ENCODE peak calls at places on chromosomes 4 and X, in eight cellular contexts. W is psoas muscle, G is upper lobe of right lung, B is A549, O is suprapubic skin, A is tibial nerve, C is choroid plexus epithelial cell, X is nephron progenitor cell. U is an unnamed sample.

GRCh38 chrX:9272166-9272565 is 192.7 kb upstream of the TBL1X start:
- DNase-seq in G (no peak), C (no peak), O (no peak), B (no peak), W (no peak), X (no peak), A (no peak), U (no peak)

GRCh38 chr4:108693819-108694218 is 43.4 kb downstream of the OSTC start:
- DNase-seq in G (no peak), O (no peak), W (no peak), C (peak), X (no peak), B (no peak), A (no peak), U (no peak)

GRCh38 chrX:48046846-48047245 is 24.6 kb downstream of the ZNF630 start:
- DNase-seq in C (no peak), W (no peak), X (no peak), A (no peak), O (no peak), G (no peak), B (no peak), U (no peak)

GRCh38 chr4:153757407-153757806 is 2.4 kb downstream of the RNF175 start:
- DNase-seq in W (no peak), A (no peak), C (peak), B (no peak), G (no peak), O (no peak), X (no peak), U (no peak)

GRCh38 chrX:16743604-16744325 is 24.4 kb downstream of the SYAP1 start:
- DNase-seq in G (no peak), A (no peak), W (no peak), O (no peak), B (no peak), X (no peak), C (peak), U (no peak)

GRCh38 chrX:41862562-41863184 is 60.7 kb downstream of the CASK start:
- DNase-seq in B (no peak), C (no peak), O (no peak), A (no peak), W (no peak), G (no peak), X (no peak), U (no peak)

GRCh38 chr4:164648849-164649212 is 105.1 kb upstream of the SMIM31 start:
- DNase-seq in X (no peak), W (no peak), C (no peak), G (no peak), B (no peak), O (no peak), A (no peak), U (no peak)

GRCh38 chrX:23888887-23889501 is 18.7 kb downstream of the APOO start:
- DNase-seq in C (no peak), O (no peak), A (no peak), X (no peak), W (no peak), G (no peak), B (no peak), U (no peak)

GRCh38 chr4:54054501-54054900 is 9.9 kb downstream of the CHIC2 start:
- DNase-seq in B (no peak), W (no peak), G (no peak), O (no peak), C (no peak), A (no peak), X (no peak), U (no peak)

GRCh38 chrX:95346854-95347253 is 1337.8 kb upstream of the DIAPH2 start:
- DNase-seq in B (no peak), W (no peak), G (no peak), C (peak), O (no peak), X (no peak), A (no peak), U (no peak)

GRCh38 chrX:110284159-110284558 is 33.7 kb downstream of the AMMECR1 start:
- DNase-seq in W (no peak), B (peak), X (no peak), G (no peak), O (no peak), C (peak), A (no peak), U (no peak)

GRCh38 chr4:8179771-8180170 is 19.3 kb upstream of the SH3TC1 start:
- DNase-seq in X (no peak), O (no peak), B (no peak), W (no peak), A (no peak), G (no peak), C (no peak), U (no peak)

GRCh38 chr4:144831971-144832370 is 186.0 kb downstream of the HHIP start:
- DNase-seq in C (peak), A (no peak), G (no peak), X (no peak), B (no peak), W (no peak), O (no peak), U (no peak)

GRCh38 chrX:153206425-153207046 is 27.5 kb downstream of the MAGEA1 start:
- DNase-seq in X (no peak), W (no peak), C (no peak), A (no peak), B (no peak), G (no peak), O (no peak), U (no peak)

GRCh38 chrX:54482839-54483593 is 13.0 kb downstream of the FGD1 start:
- DNase-seq in X (peak), C (no peak), B (no peak), O (no peak), A (no peak), W (no peak), G (no peak), U (no peak)

GRCh38 chr4:25310066-25310824 is 2.3 kb upstream of the ZCCHC4 start:
- DNase-seq in W (no peak), A (no peak), B (no peak), O (no peak), G (no peak), X (no peak), C (no peak), U (no peak)

GRCh38 chrX:15430584-15430983 is 46.4 kb upstream of the VEGFD start:
- DNase-seq in O (no peak), C (no peak), X (no peak), B (no peak), W (no peak), G (no peak), A (no peak), U (no peak)

GRCh38 chrX:29627833-29628232 is 587.5 kb upstream of the MAGEB2 start:
- DNase-seq in X (no peak), O (no peak), C (peak), A (no peak), B (no peak), G (no peak), W (no peak), U (no peak)

DNA sequence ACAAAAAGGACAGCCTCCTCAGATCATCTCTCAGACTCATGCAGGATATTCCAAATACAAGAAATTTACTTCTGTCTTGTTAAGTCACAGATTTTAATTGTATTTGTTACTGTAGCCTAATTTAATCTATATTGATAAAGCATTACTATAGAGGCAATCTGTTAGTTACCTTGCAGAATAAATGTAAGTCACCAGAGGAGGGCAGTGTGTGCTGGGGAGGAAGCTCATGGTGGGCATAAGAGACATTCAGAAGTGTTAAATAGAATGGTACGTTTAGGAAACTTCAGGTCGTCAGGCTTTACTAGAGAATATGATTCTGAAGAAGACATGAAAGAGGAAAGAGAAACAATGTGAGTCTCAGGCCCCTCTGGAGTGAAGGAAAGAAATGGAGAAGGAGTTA is 37.3 kb upstream of the INPP4B start:
- DNase-seq in A (no peak), G (no peak), O (no peak), X (no peak), C (peak), B (no peak), W (no peak), U (no peak)
- TF ChIP-seq CTCF in A (peak), G (no peak), O (no peak), X (peak), C (peak), B (no peak), W (peak), U (no peak)

GRCh38 chrX:51860679-51861078 is 32.7 kb upstream of the MAGED1 start:
- DNase-seq in A (no peak), G (no peak), B (no peak), C (peak), W (no peak), O (no peak), X (no peak), U (no peak)
- TF ChIP-seq CTCF in A (peak), G (peak), B (no peak), C (peak), W (peak), O (peak), X (peak), U (peak)

DNA sequence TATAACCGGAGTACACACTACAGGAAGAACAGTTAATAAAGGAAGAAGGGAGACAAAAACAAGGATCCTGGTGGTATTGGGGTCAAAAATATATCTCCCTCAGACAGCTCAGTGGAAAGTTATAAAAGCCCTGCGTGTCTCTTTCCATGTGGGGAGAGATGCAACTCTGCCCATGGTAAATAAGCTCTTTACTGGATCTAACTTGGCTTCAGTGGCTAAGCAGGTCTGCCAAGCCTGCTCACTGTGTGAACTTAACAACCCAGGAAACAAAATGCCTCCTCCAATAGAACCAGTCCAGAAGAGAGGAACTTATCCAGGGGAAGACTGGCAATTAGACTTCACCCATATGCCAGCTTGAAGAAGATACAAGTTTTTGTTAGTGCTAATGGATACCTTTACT is 17.0 kb upstream of the ZNF280C start:
- DNase-seq in C (no peak), O (no peak), B (no peak), G (no peak), W (no peak), A (no peak), X (no peak), U (no peak)
- TF ChIP-seq CTCF in C (no peak), O (no peak), B (no peak), G (no peak), W (no peak), A (no peak), X (no peak), U (no peak)

GRCh38 chrX:112820364-112821308 is 20.0 kb downstream of the AMOT start:
- DNase-seq in C (no peak), G (no peak), X (no peak), W (no peak), O (no peak), B (no peak), A (no peak), U (no peak)
- TF ChIP-seq CTCF in C (no peak), G (no peak), X (no peak), W (no peak), O (no peak), B (no peak), A (no peak), U (no peak)

GRCh38 chrX:101407748-101408529 is at the start of the genes GLA and HNRNPH2:
- DNase-seq in W (peak), O (peak), G (peak), C (peak), B (peak), A (peak), X (peak), U (peak)
- TF ChIP-seq CTCF in W (no peak), O (no peak), G (no peak), C (peak), B (no peak), A (no peak), X (no peak), U (no peak)

DNA sequence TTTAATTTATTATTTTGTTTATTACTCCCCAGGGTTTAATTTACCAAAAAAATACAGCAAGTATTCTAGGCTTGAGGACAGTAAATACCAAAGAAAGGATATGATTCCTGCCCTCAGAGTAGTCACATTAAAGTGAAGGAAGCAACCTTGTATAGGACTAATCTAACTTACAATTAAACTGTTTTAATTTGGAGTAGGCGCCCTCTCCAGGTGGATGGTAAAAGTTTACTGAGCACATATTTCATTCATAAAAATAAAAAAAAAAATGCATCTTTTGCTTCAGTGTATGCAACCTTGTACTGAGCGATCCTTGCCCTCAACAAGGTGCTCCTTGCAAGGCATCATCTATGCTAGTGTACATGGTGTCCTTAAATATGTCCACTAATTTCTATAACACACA is 72.0 kb upstream of the MAGEB16 start:
- DNase-seq in G (no peak), O (no peak), W (no peak), B (no peak), C (peak), X (no peak), A (no peak), U (no peak)
- TF ChIP-seq CTCF in G (peak), O (no peak), W (no peak), B (peak), C (peak), X (no peak), A (no peak), U (no peak)

GRCh38 chr4:16516796-16517413 is 290.6 kb upstream of the TAPT1 start:
- DNase-seq in W (no peak), C (peak), O (no peak), A (peak), G (no peak), X (no peak), B (no peak), U (no peak)
- TF ChIP-seq CTCF in W (peak), C (peak), O (no peak), A (peak), G (peak), X (no peak), B (no peak), U (no peak)

DNA sequence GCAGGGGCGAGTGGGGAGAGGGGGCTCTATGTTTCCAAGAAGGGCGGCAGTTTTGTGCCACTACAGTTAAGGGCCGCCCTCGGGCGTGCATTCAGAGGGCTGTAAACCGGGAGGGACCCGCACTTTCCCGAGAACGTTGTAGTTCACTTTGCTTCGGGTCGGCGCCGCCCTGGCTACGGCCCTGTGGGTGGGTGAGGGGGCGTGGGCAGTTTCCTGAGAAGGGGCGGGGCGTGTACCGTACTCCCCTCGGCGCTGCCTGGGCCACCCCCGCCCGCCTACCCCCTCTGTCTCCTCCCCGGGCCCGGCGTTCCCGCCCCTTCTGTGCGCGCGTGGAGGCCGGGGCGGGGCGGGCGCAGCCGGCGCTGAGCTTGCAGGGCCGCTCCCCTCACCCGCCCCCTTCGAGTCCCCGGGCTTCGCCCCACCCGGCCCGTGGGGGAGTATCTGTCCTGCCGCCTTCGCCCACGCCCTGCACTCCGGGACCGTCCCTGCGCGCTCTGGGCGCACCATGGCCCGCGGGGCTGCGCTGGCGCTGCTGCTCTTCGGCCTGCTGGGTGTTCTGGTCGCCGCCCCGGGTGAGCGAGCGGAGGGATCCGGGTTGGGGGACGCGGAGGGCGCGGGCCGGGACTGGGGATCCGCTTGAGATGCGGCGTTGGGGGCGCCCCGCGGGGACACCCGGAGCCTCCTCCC is at the start of gene CD99:
- DNase-seq in B (peak), W (peak), C (peak), A (peak), X (peak), O (peak), G (peak), U (peak)
- TF ChIP-seq CTCF in B (no peak), W (no peak), C (no peak), A (no peak), X (no peak), O (no peak), G (peak), U (no peak)

DNA sequence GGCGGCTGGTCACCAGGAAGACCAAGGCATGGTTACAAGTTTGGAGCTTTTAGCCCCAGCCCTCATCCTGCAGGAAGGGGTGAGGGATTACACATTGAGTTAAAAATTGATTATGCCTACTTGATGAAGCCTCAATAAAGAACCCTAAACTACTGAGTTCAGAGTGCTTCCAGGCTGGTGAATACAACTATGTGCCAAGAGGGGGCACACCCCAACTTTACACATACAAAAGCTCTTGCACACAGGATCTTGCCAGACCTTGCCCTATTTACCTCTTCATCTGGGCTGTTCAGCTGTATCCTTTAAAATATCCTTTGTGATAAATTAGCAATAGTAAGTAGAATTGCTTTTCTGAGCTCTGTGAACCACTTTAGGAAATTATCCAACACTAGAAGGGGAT is 489.3 kb downstream of the INPP4B start:
- DNase-seq in W (no peak), X (no peak), G (no peak), C (no peak), O (no peak), A (no peak), B (no peak), U (no peak)
- TF ChIP-seq CTCF in W (no peak), X (no peak), G (no peak), C (no peak), O (no peak), A (no peak), B (no peak), U (no peak)

GRCh38 chrX:68807818-68808217 is 21.0 kb upstream of the EFNB1 start:
- DNase-seq in G (no peak), A (no peak), B (peak), X (no peak), C (peak), W (no peak), O (no peak), U (no peak)
- TF ChIP-seq CTCF in G (peak), A (peak), B (peak), X (peak), C (peak), W (peak), O (peak), U (no peak)